ENCODE peak calls at places on chromosomes 4 and X, in four cellular contexts. S is IMR-90, Y is GM23338, W is MCF 10A. M is an unnamed sample.

GRCh38 chrX:2708601-2709200 is 17.6 kb downstream of the CD99 start:
- DNase-seq in S (no peak), Y (no peak), W (no peak), M (no peak)

GRCh38 chrX:41382699-41383645 is 49.0 kb downstream of the DDX3X start:
- DNase-seq in S (peak), Y (peak), W (peak), M (no peak)

GRCh38 chr4:153112071-153112460 is 92.2 kb upstream of the TRIM2 start:
- DNase-seq in S (no peak), Y (no peak), W (no peak), M (no peak)

GRCh38 chr4:69032847-69033638 is 63.2 kb upstream of the UGT2B7 start:
- DNase-seq in S (peak), Y (no peak), W (peak), M (no peak)

GRCh38 chrX:22097295-22097694 is 65.2 kb downstream of the PHEX start:
- DNase-seq in S (peak), Y (no peak), W (peak), M (peak)

GRCh38 chrX:46446727-46447378 is 98.4 kb downstream of the ZNF674 start:
- DNase-seq in S (peak), Y (peak), W (peak), M (peak)

GRCh38 chrX:19303216-19303880 is 40.4 kb upstream of the PDHA1 start:
- DNase-seq in S (peak), Y (no peak), W (peak), M (peak)

GRCh38 chrX:18895157-18895952 is 88.6 kb downstream of the PHKA2 start:
- DNase-seq in S (peak), Y (no peak), W (peak), M (peak)

GRCh38 chr4:73862357-73862756 is 6.8 kb upstream of the CXCL1 start:
- DNase-seq in S (peak), Y (no peak), W (no peak), M (no peak)

GRCh38 chr4:35500812-35501211 is 743.5 kb downstream of the ARAP2 start:
- DNase-seq in S (no peak), Y (no peak), W (no peak), M (no peak)

GRCh38 chr4:40837094-40837870 is 87.5 kb downstream of the NSUN7 start:
- DNase-seq in S (no peak), Y (no peak), W (no peak), M (no peak)

GRCh38 chr4:3332498-3332897 is 39.7 kb downstream of the RGS12 start:
- DNase-seq in S (no peak), Y (no peak), W (no peak), M (no peak)

GRCh38 chr4:152522754-152523153 is 13.1 kb downstream of the FBXW7 start:
- DNase-seq in S (no peak), Y (no peak), W (no peak), M (no peak)

GRCh38 chr4:169071781-169072180 is 61.7 kb upstream of the CBR4 start:
- DNase-seq in S (peak), Y (no peak), W (no peak), M (no peak)

GRCh38 chr4:169612869-169613859 is 781 bp upstream of the NEK1 start:
- DNase-seq in S (peak), Y (peak), W (peak), M (peak)

GRCh38 chrX:29478336-29479069 is 736.9 kb upstream of the MAGEB2 start:
- DNase-seq in S (peak), Y (peak), W (peak), M (peak)

GRCh38 chr4:94701606-94702300 is 56.0 kb upstream of the BMPR1B start:
- DNase-seq in S (no peak), Y (no peak), W (no peak), M (no peak)

GRCh38 chr4:78650106-78651021 is 98.8 kb downstream of the ANXA3 start:
- DNase-seq in S (peak), Y (no peak), W (peak), M (peak)

GRCh38 chr4:133270021-133270570 is 121.0 kb downstream of the PCDH10 start:
- DNase-seq in S (no peak), Y (no peak), W (no peak), M (no peak)

GRCh38 chr4:10590896-10591295 is 93.7 kb downstream of the CLNK start:
- DNase-seq in S (peak), Y (no peak), W (no peak), M (no peak)
- TF ChIP-seq CTCF in S (peak), Y (no peak), W (no peak), M (no peak)

DNA sequence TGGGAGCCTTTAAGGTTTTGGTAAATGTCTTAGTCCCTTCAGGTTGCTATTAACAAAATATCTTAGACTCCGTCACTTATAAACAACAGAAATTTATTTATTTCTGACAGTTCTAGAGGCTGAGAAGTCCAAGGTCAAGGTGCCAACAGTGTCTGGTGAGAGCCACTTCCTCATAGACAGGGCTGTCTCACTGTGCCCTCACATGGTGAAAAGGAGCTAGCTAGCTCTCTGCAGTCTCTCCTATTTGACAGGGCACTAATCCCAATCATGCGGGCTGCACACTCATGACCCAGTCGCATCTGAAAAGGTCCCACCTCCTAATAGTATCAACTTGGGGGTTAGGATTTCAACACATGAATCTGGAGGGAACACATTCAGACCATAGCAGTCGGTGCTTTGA is 63.4 kb upstream of the KLF3 start:
- DNase-seq in S (no peak), Y (no peak), W (peak), M (no peak)
- TF ChIP-seq CTCF in S (no peak), Y (peak), W (no peak), M (no peak)

GRCh38 chrX:106035064-106035463 is 3.5 kb downstream of the SERPINA7 start:
- DNase-seq in S (no peak), Y (peak), W (no peak), M (no peak)
- TF ChIP-seq CTCF in S (no peak), Y (peak), W (peak), M (no peak)

DNA sequence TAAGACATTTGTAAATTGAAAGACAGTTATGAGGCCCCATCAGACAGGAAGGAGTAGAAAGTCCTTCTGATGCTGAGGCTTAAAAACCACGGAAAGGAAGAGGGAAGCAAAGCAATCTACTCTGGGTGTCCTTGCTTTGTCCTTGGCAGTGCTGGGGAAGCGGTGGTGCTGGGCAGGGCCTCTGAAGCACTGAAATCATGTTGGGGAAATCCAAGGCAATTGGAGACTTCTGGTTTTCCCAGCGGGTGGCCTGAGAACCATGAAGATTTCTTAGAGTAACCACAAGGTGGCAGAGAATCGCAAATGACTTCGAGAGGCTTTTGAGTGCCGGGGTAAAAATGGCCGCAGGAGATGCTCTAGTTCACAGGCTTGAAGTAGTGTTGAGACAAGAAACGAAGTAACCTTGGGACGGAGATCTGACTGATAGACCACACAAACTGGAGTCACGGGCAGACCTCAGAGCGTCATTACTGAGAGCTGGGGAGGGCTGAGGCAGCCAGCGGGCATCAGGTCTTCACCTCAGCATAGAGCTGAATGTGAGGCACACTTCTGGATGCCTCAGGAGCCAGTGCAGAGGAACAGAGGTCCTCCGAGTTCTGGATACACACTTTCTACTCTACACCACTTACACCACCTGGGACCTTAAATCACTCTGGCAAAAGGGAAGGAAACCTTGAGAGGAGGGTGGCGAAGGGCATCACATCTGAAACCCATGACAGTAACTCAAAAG is 130.7 kb upstream of the GPRIN3 start:
- DNase-seq in S (peak), Y (peak), W (peak), M (peak)
- TF ChIP-seq CTCF in S (peak), Y (peak), W (peak), M (peak)

DNA sequence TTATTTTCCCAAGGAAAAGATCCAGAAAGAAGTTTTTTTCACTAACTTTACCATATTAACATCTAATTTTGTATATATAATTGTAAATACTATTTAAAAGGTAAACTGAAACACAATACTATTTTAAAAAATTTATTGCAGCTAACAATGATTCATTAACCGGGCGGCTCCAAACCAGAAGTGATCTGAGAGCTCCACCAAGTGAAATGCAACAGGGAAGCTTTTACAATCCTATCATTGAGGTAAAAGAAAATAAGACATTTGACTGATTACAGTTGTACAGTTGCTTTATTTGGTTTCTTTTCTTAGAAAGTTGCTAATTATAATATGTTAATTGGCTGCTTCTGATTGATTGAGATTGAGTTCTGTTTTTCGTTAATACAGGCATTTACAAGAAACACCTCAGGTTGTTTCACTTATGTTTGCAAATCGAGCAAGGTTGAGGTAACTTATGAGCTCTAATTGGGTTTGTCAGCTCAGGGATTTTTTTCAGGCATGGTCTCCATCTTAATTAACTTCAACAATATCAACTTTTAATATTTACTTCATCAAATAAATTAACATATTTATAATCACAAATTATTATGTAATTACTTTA is 220.2 kb upstream of the UGT8 start:
- DNase-seq in S (peak), Y (no peak), W (peak), M (peak)
- TF ChIP-seq CTCF in S (peak), Y (peak), W (peak), M (peak)

DNA sequence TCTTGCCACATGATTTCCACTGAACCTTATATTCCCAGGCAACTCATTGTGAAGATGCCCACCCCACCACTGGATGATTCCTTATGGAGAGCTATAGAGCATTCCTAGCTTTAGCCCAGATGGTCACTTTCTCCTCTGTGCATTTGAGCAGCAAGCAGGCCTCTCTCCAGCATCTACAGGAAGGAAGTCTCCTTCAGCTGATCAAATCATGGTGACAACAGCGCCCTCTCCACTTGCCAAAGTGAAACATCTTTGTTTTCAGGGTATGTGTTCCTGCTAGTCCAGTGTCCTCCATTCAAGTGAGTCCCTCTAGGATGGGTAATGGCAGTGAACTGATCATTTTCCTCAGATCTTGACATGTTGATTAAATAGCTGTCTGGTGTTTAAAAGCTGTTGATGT is 10.9 kb upstream of the SYTL5 start:
- DNase-seq in S (no peak), Y (peak), W (no peak), M (no peak)
- TF ChIP-seq CTCF in S (no peak), Y (peak), W (no peak), M (no peak)

GRCh38 chr4:189912170-189912569 is 28.5 kb upstream of the FRG1 start:
- DNase-seq in S (no peak), Y (peak), W (no peak), M (no peak)
- TF ChIP-seq CTCF in S (peak), Y (peak), W (peak), M (peak)

GRCh38 chrX:153380691-153381090 is 20.5 kb downstream of the PNMA6E start:
- DNase-seq in S (no peak), Y (no peak), W (no peak), M (no peak)

GRCh38 chrX:153382563-153383482 is 18.3 kb downstream of the PNMA6E start:
- DNase-seq in S (no peak), Y (no peak), W (no peak), M (no peak)

GRCh38 chrX:153379508-153379907 is 21.6 kb downstream of the PNMA6E start:
- DNase-seq in S (no peak), Y (no peak), W (no peak), M (no peak)

GRCh38 chrX:153379971-153380581 is 21.1 kb downstream of the PNMA6E start:
- DNase-seq in S (no peak), Y (no peak), W (no peak), M (no peak)

GRCh38 chrX:153381684-153382532 is 19.2 kb downstream of the PNMA6E start:
- DNase-seq in S (peak), Y (peak), W (peak), M (peak)
- TF ChIP-seq CTCF in S (peak), Y (peak), W (no peak), M (no peak)

DNA sequence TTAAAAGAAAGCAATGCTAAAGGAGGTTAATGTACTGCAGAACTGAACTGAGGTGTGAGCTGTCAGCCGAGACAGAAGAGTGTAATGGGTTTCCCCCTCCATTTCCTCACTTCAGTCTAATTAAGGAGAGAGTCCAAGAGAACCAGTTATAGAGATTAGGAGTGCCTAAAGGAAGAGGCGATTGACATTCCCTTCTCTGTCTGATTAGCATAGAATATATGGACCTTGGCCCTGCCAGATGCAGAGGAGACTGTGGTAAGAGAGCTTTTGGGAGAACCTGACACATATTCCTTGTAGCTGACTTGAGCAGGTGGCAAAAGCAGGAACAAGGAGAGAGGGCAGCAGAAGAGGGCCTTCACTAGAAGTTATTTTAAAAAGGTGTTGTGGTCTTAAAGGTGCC is 137.5 kb upstream of the INPP4B start:
- DNase-seq in S (no peak), Y (no peak), W (no peak), M (no peak)
- TF ChIP-seq CTCF in S (no peak), Y (no peak), W (no peak), M (no peak)